ENCODE peak calls at places on chromosomes 4 and X, in six cellular contexts. Q, P, U, V, H and O are unnamed samples.

GRCh38 chr4:151604238-151604637 is 156.6 kb downstream of the GATB start:
- DNase-seq in P (no peak), H (peak), V (no peak), Q (no peak), U (no peak), O (no peak)

GRCh38 chrX:137031517-137032377 is 2.0 kb downstream of the GPR101 start:
- DNase-seq in U (no peak), H (peak), Q (no peak), V (peak), P (peak), O (no peak)

GRCh38 chrX:7603387-7603786 is 239.6 kb upstream of the VCX start:
- DNase-seq in P (no peak), V (no peak), Q (no peak), U (no peak), H (no peak), O (no peak)

GRCh38 chr4:6313216-6313615 is 43.6 kb downstream of the WFS1 start:
- DNase-seq in P (no peak), V (no peak), Q (no peak), U (no peak), H (no peak), O (no peak)

GRCh38 chrX:101415180-101416130 is 7.4 kb downstream of the HNRNPH2 start:
- DNase-seq in U (no peak), P (peak), Q (no peak), V (peak), H (peak), O (peak)

GRCh38 chr4:127709456-127709855 is 20.7 kb upstream of the SLC25A31 start:
- DNase-seq in V (no peak), U (no peak), H (no peak), P (no peak), Q (no peak), O (no peak)

GRCh38 chr4:113837397-113837796 is 75.9 kb upstream of the CAMK2D start:
- DNase-seq in H (no peak), V (no peak), P (no peak), U (no peak), Q (no peak), O (no peak)

GRCh38 chrX:16445166-16445752 is 204.7 kb upstream of the S100G start:
- DNase-seq in U (peak), V (peak), Q (peak), H (peak), P (no peak), O (peak)

GRCh38 chrX:118257781-118258180 is 88.1 kb upstream of the WDR44 start:
- DNase-seq in H (no peak), P (no peak), Q (no peak), U (no peak), V (no peak), O (no peak)

GRCh38 chr4:26081795-26082498 is 167.9 kb downstream of the SMIM20 start:
- DNase-seq in P (no peak), Q (no peak), V (peak), H (peak), U (no peak), O (peak)

GRCh38 chrX:134520860-134521390 is 61.0 kb downstream of the HPRT1 start:
- DNase-seq in Q (no peak), P (no peak), U (no peak), V (peak), H (peak), O (peak)

GRCh38 chr4:93780080-93780479 is 48.5 kb upstream of the ATOH1 start:
- DNase-seq in P (no peak), H (no peak), U (no peak), V (no peak), Q (no peak), O (no peak)

GRCh38 chr4:7286798-7287197 is 94.5 kb downstream of the SORCS2 start:
- DNase-seq in H (no peak), P (no peak), U (no peak), V (no peak), Q (no peak), O (no peak)

GRCh38 chr4:187179086-187180070 is 455.7 kb upstream of the FAT1 start:
- DNase-seq in P (no peak), Q (no peak), U (no peak), V (peak), H (no peak), O (no peak)